ENCODE peak calls at places on chromosomes 1 and 21, in six cellular contexts. O is fibroblast of lung, I is GM23338, B is psoas muscle, F is K562, T is dorsolateral prefrontal cortex. M is an unnamed sample.

GRCh38 chr1:18808561-18808960 is 50.9 kb downstream of the TAS1R2 start:
- DNase-seq in O (no peak), F (no peak), I (no peak), T (no peak), B (no peak), M (no peak)

GRCh38 chr1:7589080-7589735 is 181.9 kb upstream of the VAMP3 start:
- DNase-seq in F (no peak), B (no peak), T (peak), I (no peak), O (no peak), M (no peak)

GRCh38 chr1:1603671-1604373 is 3.9 kb upstream of the FNDC10 start:
- DNase-seq in T (no peak), B (no peak), O (no peak), I (no peak), F (no peak), M (no peak)

GRCh38 chr1:246753670-246754535 is 29.7 kb downstream of the SCCPDH start:
- DNase-seq in B (peak), O (peak), T (peak), F (peak), I (peak), M (peak)

GRCh38 chr1:118008011-118008410 is 78.5 kb downstream of the WDR3 start:
- DNase-seq in F (no peak), O (no peak), B (no peak), I (no peak), T (no peak), M (no peak)

GRCh38 chr21:45538381-45539045 is 3.7 kb downstream of the SLC19A1 start:
- DNase-seq in T (peak), I (no peak), B (peak), O (no peak), F (no peak), M (no peak)

GRCh38 chr1:204216236-204216635 is 2.4 kb upstream of the GOLT1A start:
- DNase-seq in O (no peak), F (no peak), I (no peak), T (no peak), B (no peak), M (no peak)

GRCh38 chr1:36108314-36108713 is 16.7 kb downstream of the COL8A2 start:
- DNase-seq in O (peak), T (no peak), I (no peak), F (no peak), B (no peak), M (peak)

DNA sequence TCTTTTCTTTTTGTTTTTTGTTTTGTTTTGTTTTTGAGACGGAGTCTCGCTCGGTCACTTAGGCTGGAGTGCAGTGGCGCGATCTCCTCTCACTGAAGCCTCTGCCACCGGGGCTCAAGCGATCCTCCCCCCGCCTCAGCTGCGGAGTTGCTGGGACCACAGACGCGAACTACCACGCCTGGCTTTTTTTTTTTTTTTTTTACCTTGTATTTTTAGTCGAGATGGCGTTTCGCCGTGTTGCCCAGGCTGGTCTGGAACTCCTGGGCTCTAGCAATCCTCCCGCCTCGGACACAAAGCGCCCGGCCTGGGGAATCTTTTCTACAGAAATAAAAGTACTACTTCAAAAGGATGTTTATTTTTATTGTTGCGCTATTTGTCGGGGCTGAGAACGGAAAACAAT is 1.1 kb upstream of the SETDB1 start:
- DNase-seq in I (peak), F (no peak), T (no peak), B (no peak), O (no peak), M (no peak)
- H3K4me3 ChIP-seq in I (peak), F (no peak), T (peak), B (peak), O (no peak), M (no peak)

DNA sequence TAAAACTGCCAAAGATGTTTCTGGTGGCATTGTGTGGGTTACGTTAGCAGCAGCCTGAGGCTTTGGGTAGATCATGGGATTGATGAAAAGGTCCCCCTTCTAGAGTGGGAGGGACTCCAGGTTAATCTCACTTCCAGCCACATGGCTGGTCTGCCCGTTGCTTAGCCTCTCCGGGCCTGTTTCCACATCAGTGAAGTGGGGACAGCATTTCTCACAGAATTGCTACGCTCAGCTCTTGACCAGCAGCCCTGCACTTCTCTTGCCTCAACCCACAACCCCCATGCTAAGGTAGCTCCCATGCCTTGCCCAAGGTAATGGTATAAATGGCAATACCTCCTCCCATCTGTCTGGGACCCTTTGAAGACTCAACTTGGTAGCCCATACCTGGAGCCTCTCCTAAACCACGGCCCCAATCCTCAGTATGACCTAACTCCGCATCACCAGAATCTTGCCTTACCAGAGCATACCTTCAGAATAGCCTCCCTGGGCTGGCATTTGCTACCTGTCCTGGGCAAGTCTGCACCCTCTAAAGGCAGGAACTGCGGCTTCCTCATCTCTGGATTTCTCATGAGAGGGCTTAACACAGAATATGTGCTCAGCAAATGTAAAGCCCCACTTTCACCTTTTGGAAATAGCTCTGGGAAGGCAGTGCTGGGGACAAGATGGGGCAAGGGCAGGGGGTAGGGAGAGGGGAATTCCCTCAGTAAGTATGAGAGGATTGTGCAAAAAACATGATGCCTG is 10.9 kb upstream of the GUCA2A start:
- DNase-seq in I (no peak), B (no peak), F (no peak), T (no peak), O (no peak), M (no peak)
- TF ChIP-seq CTCF in I (no peak), B (no peak), F (no peak), T (no peak), O (no peak), M (no peak)

GRCh38 chr1:184472117-184472516 is 85.3 kb downstream of the C1orf21 start:
- DNase-seq in O (no peak), B (no peak), F (no peak), I (no peak), T (no peak), M (no peak)
- H3K4me3 ChIP-seq in O (no peak), B (no peak), F (no peak), I (no peak), T (no peak), M (no peak)

GRCh38 chr1:15062479-15063099 is 91.0 kb upstream of the TMEM51 start:
- DNase-seq in O (no peak), B (no peak), I (peak), F (peak), T (no peak), M (no peak)
- TF ChIP-seq CTCF in O (peak), B (no peak), I (peak), F (peak), T (peak), M (peak)

GRCh38 chr1:27499142-27499541 is 9.2 kb upstream of the WASF2 start:
- DNase-seq in T (no peak), B (no peak), O (no peak), I (no peak), F (no peak), M (no peak)

GRCh38 chr1:27491748-27492700 is 2.1 kb upstream of the WASF2 start:
- DNase-seq in O (peak), F (no peak), B (peak), T (peak), I (no peak), M (peak)

GRCh38 chr1:27496604-27497155 is 6.7 kb upstream of the WASF2 start:
- DNase-seq in T (no peak), F (no peak), O (peak), B (peak), I (peak), M (no peak)
- H3K4me3 ChIP-seq in T (peak), F (no peak), O (no peak), B (no peak), I (peak), M (no peak)

GRCh38 chr1:208238710-208239517 is 5.3 kb downstream of the PLXNA2 start:
- DNase-seq in O (peak), T (no peak), I (peak), B (no peak), F (peak), M (peak)
- TF ChIP-seq CTCF in O (peak), T (peak), I (peak), B (peak), F (peak), M (peak)

DNA sequence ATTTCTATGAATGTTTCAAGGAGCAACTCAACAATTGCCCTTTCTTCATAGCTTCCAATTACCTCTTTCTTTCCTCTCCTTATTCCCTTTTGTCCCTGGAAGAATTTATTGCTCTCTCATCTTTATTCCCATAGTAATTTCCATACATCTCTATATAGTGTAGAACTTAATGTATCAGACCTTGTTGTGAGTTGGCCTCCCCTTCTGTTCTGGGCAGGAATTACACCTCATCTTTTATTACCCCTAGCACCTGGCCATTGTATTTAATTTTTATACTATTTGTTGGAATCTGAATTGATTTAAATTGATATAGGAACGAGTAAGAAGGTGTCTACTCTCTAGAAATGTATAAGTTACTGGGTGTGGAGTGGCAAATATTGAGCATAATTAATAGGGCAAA is 114.5 kb downstream of the CACHD1 start:
- DNase-seq in B (no peak), T (no peak), I (peak), F (no peak), O (no peak), M (no peak)
- H3K4me3 ChIP-seq in B (no peak), T (no peak), I (no peak), F (no peak), O (no peak), M (no peak)

GRCh38 chr1:40766560-40766959 is 17.0 kb upstream of the KCNQ4 start:
- DNase-seq in F (no peak), T (no peak), B (no peak), I (no peak), O (no peak), M (no peak)

GRCh38 chr1:40772146-40772770 is 11.3 kb upstream of the KCNQ4 start:
- DNase-seq in B (no peak), I (no peak), O (no peak), T (no peak), F (no peak), M (no peak)

GRCh38 chr1:40770296-40771070 is 13.1 kb upstream of the KCNQ4 start:
- DNase-seq in O (no peak), B (no peak), I (peak), F (no peak), T (no peak), M (no peak)

GRCh38 chr1:40768146-40768990 is 15.2 kb upstream of the KCNQ4 start:
- DNase-seq in F (no peak), O (no peak), T (no peak), B (no peak), I (no peak), M (no peak)

DNA sequence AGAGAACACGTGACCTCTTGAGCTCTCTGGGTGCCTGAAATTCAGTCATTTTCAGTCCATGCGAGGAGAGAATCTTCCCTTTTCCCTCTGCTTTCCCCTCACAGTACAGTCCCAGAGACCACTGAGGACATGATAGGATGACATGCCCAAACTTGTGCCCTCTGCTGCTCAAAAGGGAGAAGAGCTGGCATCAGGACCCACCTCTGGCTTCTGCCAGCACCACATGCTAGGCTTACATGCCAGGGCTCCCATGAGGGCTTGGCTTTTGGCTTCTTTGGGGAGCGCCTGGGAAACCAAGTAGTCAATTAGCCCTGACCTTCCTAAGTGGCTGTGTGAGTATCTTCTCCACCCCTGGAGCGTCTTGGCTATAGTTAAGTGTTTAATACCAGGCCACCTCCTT is 13.8 kb upstream of the KCNQ4 start:
- DNase-seq in T (no peak), F (no peak), O (no peak), B (no peak), I (no peak), M (no peak)
- TF ChIP-seq CTCF in T (no peak), F (no peak), O (no peak), B (peak), I (peak), M (peak)

GRCh38 chr1:111204923-111205723 is 4.7 kb upstream of the DENND2D start:
- DNase-seq in I (no peak), B (no peak), F (no peak), O (no peak), T (no peak), M (no peak)
- H3K4me3 ChIP-seq in I (peak), B (peak), F (no peak), O (no peak), T (peak), M (no peak)